ENCODE peak calls at places on chromosomes 3 and 15, in eight cellular contexts. H, X, O, C, W, U, R and I are unnamed samples.

GRCh38 chr3:14426305-14426620 is 23.9 kb downstream of the SLC6A6 start:
- DNase-seq in H (no peak), X (no peak), O (no peak), C (no peak), W (no peak), U (no peak), R (no peak), I (no peak)

GRCh38 chr15:34337557-34338306 is at the start of gene SLC12A6:
- DNase-seq in H (peak; percentile 80), X (peak; percentile 84), O (peak; percentile 90), C (peak; percentile 96), W (peak; percentile 91), U (peak; percentile 94), R (peak; percentile 94), I (peak; percentile 79)

GRCh38 chr3:99962703-99963102 is 145.0 kb downstream of the CMSS1 start:
- DNase-seq in H (no peak), X (no peak), O (no peak), C (no peak), W (no peak), U (no peak), R (no peak), I (no peak)

GRCh38 chr15:76342382-76343201 is 6.0 kb downstream of the ISL2 start:
- DNase-seq in H (no peak), X (no peak), O (no peak), C (no peak), W (no peak), U (no peak), R (no peak), I (no peak)

GRCh38 chr15:67548862-67549651 is 6.6 kb downstream of the MAP2K5 start:
- DNase-seq in H (no peak), X (no peak), O (no peak), C (no peak), W (no peak), U (no peak), R (no peak), I (no peak)

GRCh38 chr3:13016083-13016725 is 57.0 kb downstream of the IQSEC1 start:
- DNase-seq in H (peak; percentile 50), X (no peak), O (no peak), C (peak; percentile 82), W (no peak), U (peak; percentile 61), R (no peak), I (peak; percentile 63)

GRCh38 chr15:45670061-45670460 is 35.2 kb downstream of the SQOR start:
- DNase-seq in H (no peak), X (no peak), O (no peak), C (no peak), W (no peak), U (no peak), R (no peak), I (no peak)

GRCh38 chr3:141414141-141414689 is 45.9 kb downstream of the ZBTB38 start:
- DNase-seq in H (no peak), X (no peak), O (no peak), C (no peak), W (no peak), U (no peak), R (no peak), I (no peak)

GRCh38 chr3:47380601-47381316 is at the start of gene PTPN23:
- DNase-seq in H (peak; percentile 100), X (peak; percentile 99), O (peak; percentile 100), C (peak; percentile 100), W (peak; percentile 97), U (peak; percentile 99), R (peak; percentile 99), I (peak; percentile 96)

GRCh38 chr15:41934843-41935242 is 37.5 kb downstream of the EHD4 start:
- DNase-seq in H (peak; percentile 69), X (no peak), O (no peak), C (no peak), W (no peak), U (no peak), R (no peak), I (no peak)

GRCh38 chr15:70066004-70066403 is 31.7 kb downstream of the TLE3 start:
- DNase-seq in H (no peak), X (no peak), O (no peak), C (no peak), W (no peak), U (no peak), R (no peak), I (no peak)

GRCh38 chr3:61979645-61980430 is 393.5 kb downstream of the FEZF2 start:
- DNase-seq in H (no peak), X (no peak), O (no peak), C (no peak), W (no peak), U (no peak), R (no peak), I (no peak)
- TF ChIP-seq POLR2A in H (no peak), X (no peak), O (no peak), C (no peak), W (no peak), U (no peak), R (no peak), I (no peak)

GRCh38 chr3:170977911-170978310 is 48.6 kb downstream of the SLC2A2 start:
- DNase-seq in H (no peak), X (no peak), O (no peak), C (no peak), W (peak; percentile 48), U (no peak), R (no peak), I (no peak)

GRCh38 chr3:170975283-170976189 is 51.0 kb downstream of the SLC2A2 start:
- DNase-seq in H (no peak), X (no peak), O (no peak), C (no peak), W (no peak), U (no peak), R (no peak), I (no peak)

GRCh38 chr3:170974872-170975271 is 51.6 kb downstream of the SLC2A2 start:
- DNase-seq in H (no peak), X (no peak), O (no peak), C (no peak), W (no peak), U (no peak), R (no peak), I (no peak)

GRCh38 chr3:170978335-170978745 is 48.2 kb downstream of the SLC2A2 start:
- DNase-seq in H (no peak), X (no peak), O (no peak), C (no peak), W (peak; percentile 47), U (no peak), R (no peak), I (no peak)

GRCh38 chr3:170976190-170976519 is 50.4 kb downstream of the SLC2A2 start:
- DNase-seq in H (no peak), X (no peak), O (no peak), C (no peak), W (no peak), U (no peak), R (no peak), I (no peak)
- TF ChIP-seq CTCF in H (no peak), X (no peak), O (no peak), C (no peak), W (no peak), U (no peak), R (no peak), I (no peak)

GRCh38 chr15:39582286-39582976 is 1.6 kb downstream of the THBS1 start:
- DNase-seq in H (no peak), X (peak; percentile 51), O (peak; percentile 57), C (peak; percentile 67), W (no peak), U (peak; percentile 26), R (peak; percentile 92), I (no peak)

GRCh38 chr15:39583586-39584265 is 2.8 kb downstream of the THBS1 start:
- DNase-seq in H (no peak), X (peak; percentile 33), O (no peak), C (no peak), W (peak; percentile 33), U (no peak), R (no peak), I (no peak)

GRCh38 chr15:39581501-39582285 is 814 bp downstream of the THBS1 start:
- DNase-seq in H (peak; percentile 71), X (peak; percentile 61), O (peak; percentile 64), C (peak; percentile 79), W (peak; percentile 69), U (peak; percentile 80), R (peak; percentile 92), I (peak; percentile 48)

GRCh38 chr15:39584266-39584659 is 3.4 kb downstream of the THBS1 start:
- DNase-seq in H (no peak), X (no peak), O (no peak), C (no peak), W (no peak), U (no peak), R (no peak), I (no peak)

GRCh38 chr15:39582977-39583585 is 2.2 kb downstream of the THBS1 start:
- DNase-seq in H (no peak), X (no peak), O (no peak), C (no peak), W (no peak), U (no peak), R (no peak), I (no peak)
- H3K4me3 ChIP-seq in H (peak overlapping the region; percentile 55), X (peak overlapping the region; percentile 92), O (peak overlapping the region; percentile 90), C (peak overlapping the region; percentile 76), W (peak overlapping the region; percentile 95), U (peak overlapping the region; percentile 58), R (peak overlapping the region; percentile 90), I (peak overlapping the region; percentile 63)

DNA sequence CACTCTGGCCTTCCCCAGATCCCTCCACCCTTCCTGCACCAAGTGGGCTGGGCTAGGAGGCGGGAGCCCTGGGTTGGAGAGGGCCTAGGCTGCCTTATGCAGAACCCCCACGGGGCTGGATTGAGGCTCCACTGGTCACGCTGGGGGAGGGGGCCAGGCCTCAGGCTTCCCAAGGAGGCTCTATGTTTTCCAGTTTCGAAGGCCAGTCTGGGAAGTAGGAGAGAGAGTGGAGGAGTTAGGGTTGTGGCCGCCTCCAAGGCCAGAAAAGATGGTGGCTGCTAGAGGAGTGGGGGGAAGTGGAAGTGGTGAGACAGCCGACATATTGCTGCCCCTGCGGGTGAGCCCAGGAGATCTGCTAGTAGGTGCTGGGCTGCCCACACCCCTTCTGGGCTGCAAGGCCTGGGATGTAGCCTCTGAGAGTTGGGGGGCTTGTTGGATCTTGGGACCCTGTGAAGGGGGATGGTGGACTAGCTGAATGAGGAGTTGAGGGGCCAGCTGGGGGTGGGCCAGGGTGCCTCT is 1.2 kb downstream of the GNAI2 start:
- DNase-seq in H (no peak), X (no peak), O (no peak), C (no peak), W (no peak), U (no peak), R (no peak), I (no peak)
- TF ChIP-seq POLR2A in H (no peak), X (no peak), O (no peak), C (no peak), W (no peak), U (no peak), R (no peak), I (no peak)